ENCODE peak calls at places on chromosomes 13 and 19, in ten cellular contexts. Z is PC-3, O is body of pancreas, L is omental fat pad, Q is IMR-90, S is MCF 10A, P is neural progenitor cell, G is ascending aorta, V is foreskin fibroblast, A is heart right ventricle. F is an unnamed sample.

GRCh38 chr13:100560498-100561215 is 27.9 kb downstream of the GGACT start:
- DNase-seq in Z (no peak), O (no peak), L (no peak), Q (no peak), S (no peak), P (no peak), G (no peak), V (no peak), A (no peak), F (no peak)

GRCh38 chr13:31236211-31236786 is 36.5 kb downstream of the B3GLCT start:
- DNase-seq in Z (peak), O (no peak), L (no peak), Q (peak), S (peak), P (peak), G (no peak), V (peak), A (no peak), F (peak)

GRCh38 chr13:113046883-113047244 is 58.7 kb upstream of the F7 start:
- DNase-seq in Z (no peak), O (no peak), L (no peak), Q (no peak), S (no peak), P (no peak), G (no peak), V (no peak), A (no peak), F (no peak)

GRCh38 chr13:49060698-49061387 is 85.1 kb downstream of the FNDC3A start:
- DNase-seq in Z (peak), O (no peak), L (no peak), Q (peak), S (peak), P (no peak), G (no peak), V (no peak), A (no peak), F (peak)

GRCh38 chr13:97976551-97977375 is 23.3 kb downstream of the IPO5 start:
- DNase-seq in Z (no peak), O (peak), L (no peak), Q (no peak), S (no peak), P (no peak), G (no peak), V (no peak), A (peak), F (no peak)

GRCh38 chr13:28093871-28094270 is 6.5 kb downstream of the FLT3 start:
- DNase-seq in Z (no peak), O (no peak), L (no peak), Q (no peak), S (no peak), P (no peak), G (no peak), V (no peak), A (no peak), F (no peak)

GRCh38 chr13:99986751-99987150 is 5.2 kb downstream of the ZIC2 start:
- DNase-seq in Z (no peak), O (no peak), L (no peak), Q (no peak), S (no peak), P (peak), G (no peak), V (no peak), A (no peak), F (no peak)

GRCh38 chr19:39401549-39402416 is 4.9 kb upstream of the ZFP36 start:
- DNase-seq in Z (peak), O (no peak), L (no peak), Q (peak), S (peak), P (peak), G (peak), V (peak), A (peak), F (peak)

GRCh38 chr13:40653558-40654318 is 12.7 kb downstream of the FOXO1 start:
- DNase-seq in Z (no peak), O (no peak), L (no peak), Q (no peak), S (no peak), P (peak), G (no peak), V (no peak), A (no peak), F (no peak)

GRCh38 chr13:110576736-110577476 is 15.4 kb upstream of the RAB20 start:
- DNase-seq in Z (no peak), O (peak), L (no peak), Q (no peak), S (peak), P (no peak), G (no peak), V (no peak), A (no peak), F (no peak)

GRCh38 chr19:3968556-3969434 is 2.1 kb downstream of the DAPK3 start:
- DNase-seq in Z (peak), O (peak), L (peak), Q (peak), S (peak), P (peak), G (peak), V (peak), A (peak), F (peak)

GRCh38 chr19:50520822-50521465 is 7.2 kb upstream of the ASPDH start:
- DNase-seq in Z (no peak), O (no peak), L (no peak), Q (no peak), S (no peak), P (no peak), G (no peak), V (no peak), A (no peak), F (no peak)

GRCh38 chr13:71320452-71320851 is 546.6 kb downstream of the DACH1 start:
- DNase-seq in Z (peak), O (no peak), L (no peak), Q (peak), S (peak), P (peak), G (no peak), V (no peak), A (no peak), F (no peak)

GRCh38 chr19:43636121-43636683 is 3.4 kb downstream of the CADM4 start:
- DNase-seq in Z (no peak), O (no peak), L (no peak), Q (no peak), S (no peak), P (peak), G (no peak), V (no peak), A (no peak), F (no peak)

GRCh38 chr13:20197361-20197834 is 4.7 kb upstream of the GJB2 start:
- DNase-seq in Z (peak), O (no peak), L (no peak), Q (peak), S (peak), P (peak), G (no peak), V (no peak), A (no peak), F (no peak)

GRCh38 chr13:41648314-41648935 is 191.1 kb downstream of the RGCC start:
- DNase-seq in Z (peak), O (no peak), L (no peak), Q (peak), S (peak), P (no peak), G (no peak), V (peak), A (no peak), F (no peak)

GRCh38 chr13:71864981-71865857 is 1.8 kb downstream of the DACH1 start:
- DNase-seq in Z (no peak), O (peak), L (no peak), Q (no peak), S (no peak), P (peak), G (no peak), V (no peak), A (peak), F (no peak)

GRCh38 chr13:30880756-30881155 is 25.3 kb upstream of the MEDAG start:
- DNase-seq in Z (peak), O (no peak), L (no peak), Q (peak), S (peak), P (no peak), G (no peak), V (peak), A (no peak), F (peak)

GRCh38 chr13:31556376-31556775 is 182.9 kb upstream of the RXFP2 start:
- DNase-seq in Z (no peak), O (no peak), L (no peak), Q (peak), S (no peak), P (no peak), G (no peak), V (peak), A (no peak), F (peak)

GRCh38 chr19:547836-548720 is 4.2 kb downstream of the GZMM start:
- DNase-seq in Z (no peak), O (no peak), L (no peak), Q (no peak), S (no peak), P (no peak), G (no peak), V (no peak), A (no peak), F (no peak)
- TF ChIP-seq CTCF in Z (no peak), O (no peak), L (no peak), Q (no peak), S (no peak), P (no peak), G (no peak), V (no peak), A (no peak), F (peak)

DNA sequence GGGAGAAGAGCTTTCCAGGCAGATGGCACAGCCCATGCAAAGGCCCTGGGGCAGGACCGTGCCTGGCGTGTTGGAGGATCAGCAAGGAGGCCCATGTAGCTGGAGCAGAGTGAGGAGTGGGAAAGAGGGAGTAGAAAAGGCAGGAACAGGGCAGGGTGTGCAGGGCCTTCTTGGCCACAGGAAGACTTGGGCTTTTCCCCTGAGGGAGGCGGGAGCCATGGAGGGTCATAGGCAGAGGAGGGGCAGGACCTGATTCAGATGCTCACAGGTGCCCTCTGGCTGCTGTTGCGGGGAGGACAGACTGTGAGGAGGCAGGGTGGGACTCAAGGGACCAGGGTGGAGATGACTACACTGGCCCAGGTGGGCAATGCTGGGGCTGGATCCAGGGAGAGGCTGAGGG is 13.8 kb upstream of the PTPRS start:
- DNase-seq in Z (peak), O (no peak), L (no peak), Q (no peak), S (peak), P (peak), G (no peak), V (no peak), A (no peak), F (no peak)
- TF ChIP-seq CTCF in Z (peak), O (no peak), L (no peak), Q (peak), S (peak), P (peak), G (no peak), V (peak), A (no peak), F (peak)

GRCh38 chr19:679418-680286 is 3.5 kb downstream of the FSTL3 start:
- DNase-seq in Z (peak), O (peak), L (no peak), Q (peak), S (peak), P (peak), G (no peak), V (peak), A (peak), F (peak)
- TF ChIP-seq CTCF in Z (no peak), O (no peak), L (no peak), Q (no peak), S (no peak), P (no peak), G (no peak), V (no peak), A (no peak), F (no peak)

GRCh38 chr13:44967656-44968451 is 21.4 kb downstream of the NUFIP1 start:
- DNase-seq in Z (peak), O (no peak), L (no peak), Q (peak), S (peak), P (no peak), G (no peak), V (no peak), A (no peak), F (peak)
- TF ChIP-seq CTCF in Z (peak), O (no peak), L (no peak), Q (peak), S (no peak), P (no peak), G (no peak), V (peak), A (peak), F (peak)